ENCODE peak calls at places on chromosomes 4 and X, in nine cellular contexts. M is body of pancreas, T is A549, Z is heart left ventricle, J is fibroblast of lung, F is GM23338, U is colonic mucosa, B is cardiac muscle cell, S is sigmoid colon. A is an unnamed sample.
A peak's percentile ranks its signal among the peaks of the same experiment; 100 is the strongest.

GRCh38 chrX:154655786-154656185 is 2.4 kb upstream of the CTAG2 start:
- DNase-seq in Z (no peak), S (no peak), F (no peak), B (no peak), J (no peak), T (no peak), M (no peak), U (no peak), A (no peak)

GRCh38 chrX:7378406-7378805 is 230.5 kb upstream of the PUDP start:
- DNase-seq in Z (no peak), T (no peak), J (no peak), B (no peak), F (no peak), M (no peak), U (no peak), S (no peak), A (no peak)

GRCh38 chr4:48898733-48899431 is 7.7 kb downstream of the OCIAD2 start:
- DNase-seq in F (no peak), S (no peak), B (peak; percentile 38), M (no peak), J (peak; percentile 20), T (no peak), Z (no peak), U (no peak), A (no peak)

GRCh38 chrX:20265221-20265725 is 1.4 kb downstream of the RPS6KA3 start:
- DNase-seq in B (peak; percentile 84), F (peak; percentile 52), U (peak; percentile 58), S (peak; percentile 83), M (peak; percentile 62), J (peak; percentile 71), Z (peak; percentile 63), T (peak; percentile 36), A (peak; percentile 45)

GRCh38 chr4:150573534-150573933 is 8.4 kb upstream of the MAB21L2 start:
- DNase-seq in M (no peak), U (no peak), Z (no peak), F (no peak), B (peak; percentile 37), T (no peak), J (peak; percentile 61), S (no peak), A (no peak)

GRCh38 chr4:155237567-155237966 is 29.1 kb downstream of the NPY2R start:
- DNase-seq in F (no peak), B (no peak), Z (no peak), T (no peak), S (no peak), U (no peak), M (no peak), J (no peak), A (no peak)

GRCh38 chr4:158327525-158327924 is 117.2 kb downstream of the TMEM144 start:
- DNase-seq in S (no peak), T (no peak), M (peak; percentile 85), Z (no peak), U (no peak), F (peak; percentile 73), B (no peak), J (no peak), A (peak; percentile 53)

GRCh38 chrX:149073464-149073863 is 431.6 kb downstream of the IDS start:
- DNase-seq in B (peak; percentile 8), M (no peak), U (no peak), J (no peak), T (no peak), S (no peak), Z (no peak), F (no peak), A (no peak)

GRCh38 chr4:108881190-108881589 is 118.3 kb upstream of the ETNPPL start:
- DNase-seq in U (no peak), B (peak; percentile 84), J (peak; percentile 44), F (no peak), S (no peak), T (no peak), Z (no peak), M (no peak), A (no peak)

GRCh38 chrX:33160273-33160672 is 51.1 kb downstream of the DMD start:
- DNase-seq in F (no peak), B (no peak), T (no peak), Z (no peak), M (no peak), J (no peak), U (no peak), S (no peak), A (no peak)

GRCh38 chr4:137755033-137755471 is 222.8 kb upstream of the PCDH18 start:
- DNase-seq in U (no peak), M (no peak), B (peak; percentile 49), S (no peak), Z (no peak), T (no peak), F (no peak), J (peak; percentile 28), A (no peak)

GRCh38 chrX:2538016-2538415 is 37.2 kb upstream of the DHRSX start:
- DNase-seq in B (no peak), U (no peak), S (no peak), T (no peak), F (no peak), Z (peak; percentile 49), J (no peak), M (no peak), A (no peak)

GRCh38 chr4:128690009-128690408 is 119.5 kb upstream of the JADE1 start:
- DNase-seq in Z (no peak), J (no peak), B (no peak), U (no peak), M (no peak), T (no peak), F (peak; percentile 59), S (no peak), A (no peak)

GRCh38 chr4:65918217-65918616 is 247.9 kb upstream of the EPHA5 start:
- DNase-seq in B (no peak), U (no peak), J (no peak), Z (no peak), S (no peak), F (no peak), T (no peak), M (no peak), A (no peak)

GRCh38 chr4:15868065-15868464 is 70.5 kb downstream of the FGFBP1 start:
- DNase-seq in F (peak; percentile 53), T (no peak), M (no peak), B (no peak), U (no peak), Z (no peak), J (no peak), S (no peak), A (no peak)

GRCh38 chrX:15194136-15194535 is 75.7 kb downstream of the ASB9 start:
- DNase-seq in B (no peak), M (no peak), U (no peak), F (no peak), Z (no peak), J (peak; percentile 13), T (no peak), S (no peak), A (no peak)

GRCh38 chr4:184443318-184443717 is 31.0 kb downstream of the IRF2 start:
- DNase-seq in F (no peak), S (no peak), U (no peak), B (no peak), M (no peak), J (no peak), Z (no peak), T (no peak), A (no peak)

GRCh38 chr4:184440593-184441358 is 33.6 kb downstream of the IRF2 start:
- DNase-seq in J (no peak), F (no peak), Z (no peak), S (no peak), M (no peak), T (no peak), U (no peak), B (no peak), A (no peak)

GRCh38 chr4:184439386-184439785 is 35.0 kb downstream of the IRF2 start:
- DNase-seq in J (peak; percentile 56), U (no peak), Z (no peak), F (no peak), T (no peak), M (no peak), S (no peak), B (no peak), A (no peak)

GRCh38 chr4:184439856-184440592 is 34.3 kb downstream of the IRF2 start:
- DNase-seq in Z (no peak), J (peak; percentile 59), U (no peak), S (no peak), B (peak; percentile 82), F (no peak), T (no peak), M (peak; percentile 51), A (no peak)

GRCh38 chr4:184441461-184442392 is 32.6 kb downstream of the IRF2 start:
- DNase-seq in Z (no peak), U (no peak), B (peak; percentile 32), F (peak; percentile 62), J (peak; percentile 24), T (no peak), M (no peak), S (no peak), A (no peak)
- H3K4me1 ChIP-seq in Z (peaks cover 27% of the 10 kb centered on the region), U (no peaks in the 10 kb centered on the region), B (no peaks in the 10 kb centered on the region), F (peaks cover 64% of the 10 kb centered on the region), J (peaks cover 15% of the 10 kb centered on the region), T (no peaks in the 10 kb centered on the region), M (peaks cover 32% of the 10 kb centered on the region), S (no peaks in the 10 kb centered on the region), A (peaks cover 6% of the 10 kb centered on the region)

GRCh38 chrX:74291964-74292891 is 11.8 kb upstream of the ZCCHC13 start:
- DNase-seq in Z (peak; percentile 85), U (peak; percentile 89), M (peak; percentile 90), F (peak; percentile 87), T (peak; percentile 77), S (peak; percentile 95), B (peak; percentile 93), J (peak; percentile 90), A (peak; percentile 87)
- TF ChIP-seq CTCF in Z (peak; percentile 50), U (no peak), M (no peak), F (peak; percentile 53), T (peak; percentile 17), S (no peak), B (peak; percentile 29), J (peak; percentile 25), A (no peak)

GRCh38 chr4:78346222-78346621 is 205.3 kb upstream of the ANXA3 start:
- DNase-seq in J (no peak), F (no peak), M (no peak), B (no peak), T (no peak), U (no peak), S (no peak), Z (no peak), A (no peak)

GRCh38 chr4:78343682-78344081 is 207.9 kb upstream of the ANXA3 start:
- DNase-seq in T (no peak), U (no peak), J (no peak), M (no peak), S (no peak), B (peak; percentile 13), Z (no peak), F (no peak), A (no peak)

GRCh38 chr4:78347527-78347926 is 204.0 kb upstream of the ANXA3 start:
- DNase-seq in Z (no peak), J (no peak), T (no peak), M (no peak), B (no peak), S (no peak), F (no peak), U (no peak), A (no peak)

GRCh38 chr4:78345237-78345636 is 206.3 kb upstream of the ANXA3 start:
- DNase-seq in J (no peak), U (no peak), M (no peak), Z (no peak), F (no peak), B (no peak), T (no peak), S (no peak), A (no peak)
- H3K4me1 ChIP-seq in J (no peaks in the 10 kb centered on the region), U (no peaks in the 10 kb centered on the region), M (no peaks in the 10 kb centered on the region), Z (no peaks in the 10 kb centered on the region), F (peaks cover 2% of the 10 kb centered on the region), B (peaks cover 18% of the 10 kb centered on the region), T (no peaks in the 10 kb centered on the region), S (no peaks in the 10 kb centered on the region), A (no peaks in the 10 kb centered on the region)

GRCh38 chrX:135632353-135632752 is 81.1 kb upstream of the CT45A1 start:
- DNase-seq in M (no peak), Z (no peak), F (no peak), J (no peak), B (no peak), S (no peak), U (no peak), T (no peak), A (no peak)
- TF ChIP-seq CTCF in M (no peak), Z (no peak), F (peak; percentile 35), J (no peak), B (no peak), S (no peak), U (no peak), T (peak; percentile 11), A (no peak)